ENCODE peak calls at places on chromosomes 11 and 22, in ten cellular contexts. P is NB4, S is breast epithelium, G is heart left ventricle, I is uterus, J is transverse colon, K is GM12891, B is right lobe of liver, R is body of pancreas, N is A549. Z is an unnamed sample.

GRCh38 chr11:16382638-16383380 is 26.5 kb upstream of the SOX6 start:
- DNase-seq in K (no peak), B (no peak), P (no peak), J (no peak), G (no peak), N (no peak), R (no peak), S (no peak), I (no peak), Z (no peak)

GRCh38 chr22:46079861-46080821 is 70.2 kb upstream of the PPARA start:
- DNase-seq in I (peak; percentile 89), G (peak; percentile 79), B (peak; percentile 56), P (no peak), J (peak; percentile 60), N (peak; percentile 93), R (peak; percentile 79), S (peak; percentile 78), K (no peak), Z (no peak)

GRCh38 chr11:88454881-88455280 is 117.3 kb upstream of the CTSC start:
- DNase-seq in K (no peak), P (no peak), I (no peak), R (no peak), S (no peak), G (no peak), J (no peak), B (no peak), N (no peak), Z (no peak)

GRCh38 chr11:45673441-45673840 is 8.0 kb upstream of the CHST1 start:
- DNase-seq in B (peak; percentile 27), P (no peak), I (no peak), G (no peak), K (no peak), J (no peak), S (no peak), N (no peak), R (no peak), Z (no peak)

GRCh38 chr22:32752868-32753520 is 48.5 kb upstream of the TIMP3 start:
- DNase-seq in P (peak; percentile 40), G (peak; percentile 34), N (no peak), B (no peak), I (peak; percentile 39), K (no peak), R (no peak), S (no peak), J (no peak), Z (no peak)

GRCh38 chr11:313787-314547 is at the start of gene IFITM1:
- DNase-seq in G (peak; percentile 60), P (peak; percentile 87), K (peak; percentile 68), S (no peak), J (peak; percentile 62), I (peak; percentile 62), R (no peak), B (peak; percentile 81), N (no peak), Z (no peak)

GRCh38 chr22:39607093-39607492 is 36.5 kb downstream of the CACNA1I start:
- DNase-seq in G (no peak), B (no peak), I (no peak), J (no peak), S (no peak), N (no peak), K (no peak), R (no peak), P (no peak), Z (no peak)

GRCh38 chr11:75667268-75667830 is 1.5 kb downstream of the MAP6 start:
- DNase-seq in S (no peak), I (no peak), N (peak; percentile 60), K (peak; percentile 37), B (no peak), R (peak; percentile 21), G (peak; percentile 34), J (peak; percentile 9), P (peak; percentile 30), Z (peak; percentile 27)

GRCh38 chr11:82792822-82793569 is 59.3 kb upstream of the FAM181B start:
- DNase-seq in B (no peak), N (no peak), S (no peak), I (no peak), P (no peak), J (no peak), G (no peak), R (no peak), K (no peak), Z (no peak)

GRCh38 chr11:26048271-26048670 is 283.7 kb upstream of the ANO3 start:
- DNase-seq in B (no peak), N (no peak), K (no peak), I (no peak), J (no peak), R (no peak), S (no peak), G (peak; percentile 6), P (no peak), Z (no peak)

GRCh38 chr22:35649636-35650250 is 1.5 kb downstream of the APOL6 start:
- DNase-seq in G (no peak), B (no peak), N (no peak), P (no peak), I (no peak), R (no peak), K (no peak), S (no peak), J (no peak), Z (no peak)

GRCh38 chr11:3052567-3052966 is 4.7 kb downstream of the CARS1 start:
- DNase-seq in B (no peak), G (no peak), S (no peak), R (no peak), J (no peak), I (no peak), P (no peak), N (no peak), K (no peak), Z (no peak)

GRCh38 chr22:39985383-39986045 is 9.2 kb upstream of the FAM83F start:
- DNase-seq in K (no peak), B (no peak), R (no peak), G (no peak), N (no peak), J (peak; percentile 42), P (no peak), S (no peak), I (no peak), Z (no peak)

GRCh38 chr11:122100222-122101080 is 15.6 kb downstream of the BLID start:
- DNase-seq in I (peak; percentile 84), N (no peak), S (no peak), P (no peak), J (peak; percentile 15), R (peak; percentile 49), B (no peak), K (no peak), G (peak; percentile 51), Z (no peak)
- TF ChIP-seq POLR2A in I (no peak), N (no peak), S (no peak), P (no peak), J (no peak), R (no peak), B (no peak), K (no peak), G (no peak), Z (no peak)

GRCh38 chr11:65423516-65424199 is 1.1 kb downstream of the NEAT1 start:
- DNase-seq in J (peak; percentile 44), G (no peak), N (peak; percentile 57), I (peak; percentile 28), P (peak; percentile 46), K (no peak), S (peak; percentile 52), R (no peak), B (peak; percentile 63), Z (no peak)
- TF ChIP-seq POLR2A in J (no peak), G (no peak), N (peak; percentile 39), I (peak; percentile 16), P (peak; percentile 30), K (peak; percentile 89), S (peak; percentile 25), R (no peak), B (no peak), Z (peak; percentile 62)

DNA sequence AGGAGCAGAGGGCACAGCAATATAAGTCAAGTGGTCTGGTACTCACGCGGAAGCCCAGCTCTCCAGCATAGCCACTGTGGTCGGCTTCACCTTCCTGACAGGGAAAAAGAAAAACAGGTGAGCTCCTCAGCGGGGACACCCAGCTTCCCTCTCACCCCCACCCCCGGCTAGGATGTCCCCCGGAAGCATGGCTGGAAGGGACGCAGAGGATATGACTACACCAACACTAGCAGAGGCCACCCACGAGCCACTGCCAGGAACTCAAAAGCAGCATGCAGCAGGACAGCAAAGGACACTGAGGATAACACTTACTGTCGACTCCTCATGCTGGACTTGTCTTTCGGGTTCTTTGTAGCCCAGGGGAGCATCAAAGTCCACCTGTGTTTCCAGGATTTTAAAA is 9.0 kb upstream of the C22orf39 start:
- DNase-seq in B (no peak), I (no peak), K (no peak), G (no peak), R (no peak), N (no peak), J (no peak), S (no peak), P (no peak), Z (no peak)
- TF ChIP-seq POLR2A in B (no peak), I (no peak), K (no peak), G (no peak), R (no peak), N (no peak), J (no peak), S (no peak), P (no peak), Z (no peak)

GRCh38 chr22:25627271-25627848 is 62.9 kb downstream of the GRK3 start:
- DNase-seq in R (no peak), K (no peak), P (peak; percentile 58), S (no peak), B (no peak), N (no peak), J (no peak), I (no peak), G (no peak), Z (no peak)
- TF ChIP-seq POLR2A in R (no peak), K (no peak), P (no peak), S (no peak), B (no peak), N (no peak), J (no peak), I (no peak), G (no peak), Z (no peak)

GRCh38 chr11:121105851-121106250 is 4.8 kb downstream of the TECTA start:
- DNase-seq in S (no peak), R (no peak), P (no peak), N (no peak), J (no peak), K (no peak), G (no peak), B (no peak), I (no peak), Z (no peak)
- TF ChIP-seq POLR2A in S (no peak), R (no peak), P (no peak), N (no peak), J (no peak), K (no peak), G (no peak), B (no peak), I (no peak), Z (no peak)